ENCODE peak calls at places on chromosomes 16 and 17, in nine cellular contexts. X is activated naive CD4-positive, alpha-beta T cell treated with anti-CD3 and anti-CD28 coated beads, Interleukin-2, amount 50 U/mL, for 72 hours; H is heart left ventricle; G is T-helper 17 cell; I is left cardiac atrium; M is T-cell; K is stimulated activated effector memory CD8-positive, alpha-beta T cell treated with anti-CD3 and anti-CD28 coated beads, Interleukin-12 subunit alpha, Interleukin-12 subunit beta, amount 100 ng/mL, for 72 hours; E is left ventricle myocardium superior; W is right cardiac atrium. L is an unnamed sample.

GRCh38 chr16:14562691-14563491 is 67.2 kb downstream of the PARN start:
- ATAC-seq in X (no peak), H (peak), G (no peak), I (peak), M (no peak), K (peak), E (peak), W (peak), L (no peak)

GRCh38 chr17:44878627-44879221 is 20.5 kb downstream of the EFTUD2 start:
- ATAC-seq in X (no peak), H (no peak), G (no peak), I (no peak), M (no peak), K (no peak), E (no peak), W (no peak), L (no peak)

GRCh38 chr16:1991135-1991551 is 1.4 kb downstream of the SYNGR3 start:
- ATAC-seq in X (peak), H (no peak), G (peak), I (no peak), M (peak), K (peak), E (peak), W (peak), L (peak)

GRCh38 chr17:43199633-43200032 is 12.0 kb upstream of the TMEM106A start:
- ATAC-seq in X (peak), H (no peak), G (no peak), I (no peak), M (no peak), K (no peak), E (no peak), W (no peak), L (no peak)

GRCh38 chr17:82287849-82288601 is 14.5 kb upstream of the CSNK1D start:
- ATAC-seq in X (no peak), H (peak), G (no peak), I (peak), M (no peak), K (no peak), E (peak), W (peak), L (no peak)

GRCh38 chr16:14529010-14529669 is 100.9 kb downstream of the PARN start:
- ATAC-seq in X (no peak), H (peak), G (no peak), I (peak), M (peak), K (no peak), E (peak), W (peak), L (no peak)

GRCh38 chr16:49704586-49705155 is 151.2 kb downstream of the ZNF423 start:
- ATAC-seq in X (no peak), H (no peak), G (no peak), I (no peak), M (no peak), K (peak), E (no peak), W (no peak), L (no peak)

GRCh38 chr16:79509221-79509631 is 91.3 kb downstream of the MAF start:
- ATAC-seq in X (no peak), H (peak), G (no peak), I (peak), M (no peak), K (no peak), E (peak), W (peak), L (no peak)

GRCh38 chr17:66695098-66695497 is 139.8 kb upstream of the CACNG5 start:
- ATAC-seq in X (no peak), H (no peak), G (no peak), I (no peak), M (no peak), K (peak), E (no peak), W (no peak), L (no peak)

GRCh38 chr17:13171790-13172189 is 154.0 kb upstream of the ELAC2 start:
- ATAC-seq in X (no peak), H (no peak), G (no peak), I (no peak), M (no peak), K (no peak), E (no peak), W (no peak), L (no peak)

GRCh38 chr16:77330332-77331043 is 104.3 kb downstream of the ADAMTS18 start:
- ATAC-seq in X (no peak), H (no peak), G (no peak), I (no peak), M (no peak), K (peak), E (no peak), W (no peak), L (no peak)

GRCh38 chr17:50550661-50551432 is 3.9 kb downstream of the SPATA20 start:
- ATAC-seq in X (no peak), H (peak), G (no peak), I (peak), M (no peak), K (no peak), E (peak), W (peak), L (no peak)

GRCh38 chr17:81189670-81190530 is 23.9 kb upstream of the AATK start:
- ATAC-seq in X (no peak), H (no peak), G (no peak), I (no peak), M (no peak), K (no peak), E (no peak), W (no peak), L (no peak)

GRCh38 chr17:14359251-14359939 is 58.5 kb downstream of the HS3ST3B1 start:
- ATAC-seq in X (peak), H (no peak), G (peak), I (peak), M (peak), K (peak), E (peak), W (peak), L (peak)

GRCh38 chr16:86048882-86049585 is 150.1 kb downstream of the IRF8 start:
- ATAC-seq in X (no peak), H (no peak), G (no peak), I (no peak), M (no peak), K (no peak), E (no peak), W (no peak), L (no peak)

GRCh38 chr16:270381-271255 is 5.1 kb downstream of the RGS11 start:
- ATAC-seq in X (no peak), H (no peak), G (no peak), I (no peak), M (no peak), K (no peak), E (no peak), W (no peak), L (no peak)

GRCh38 chr17:68383443-68384321 is 73.6 kb downstream of the WIPI1 start:
- ATAC-seq in X (peak), H (no peak), G (peak), I (no peak), M (peak), K (peak), E (peak), W (peak), L (no peak)

GRCh38 chr16:87375426-87376135 is 8.0 kb downstream of the FBXO31 start:
- ATAC-seq in X (no peak), H (peak), G (no peak), I (peak), M (no peak), K (no peak), E (peak), W (peak), L (no peak)

GRCh38 chr16:88893127-88893968 is 26.9 kb upstream of the PABPN1L start:
- ATAC-seq in X (no peak), H (no peak), G (no peak), I (no peak), M (no peak), K (no peak), E (no peak), W (no peak), L (no peak)

GRCh38 chr16:78244131-78244899 is 144.9 kb downstream of the WWOX start:
- ATAC-seq in X (no peak), H (no peak), G (no peak), I (no peak), M (no peak), K (no peak), E (no peak), W (no peak), L (no peak)

GRCh38 chr17:43026610-43027009 is 1.6 kb downstream of the RND2 start:
- ATAC-seq in X (no peak), H (no peak), G (no peak), I (no peak), M (no peak), K (no peak), E (no peak), W (no peak), L (no peak)

GRCh38 chr16:83895942-83896341 is 3.0 kb upstream of the MLYCD start:
- ATAC-seq in X (no peak), H (no peak), G (no peak), I (no peak), M (no peak), K (no peak), E (no peak), W (no peak), L (no peak)

GRCh38 chr16:19113577-19114358 is at the start of gene ITPRIPL2:
- ATAC-seq in X (peak), H (peak), G (peak), I (peak), M (no peak), K (peak), E (peak), W (peak), L (peak)

GRCh38 chr17:39716879-39717536 is 13.3 kb downstream of the MIEN1 start:
- ATAC-seq in X (no peak), H (peak), G (no peak), I (peak), M (no peak), K (no peak), E (peak), W (peak), L (no peak)

GRCh38 chr16:57235128-57236092 is 9.6 kb upstream of the ARL2BP start:
- ATAC-seq in X (peak), H (no peak), G (no peak), I (no peak), M (no peak), K (peak), E (peak), W (no peak), L (peak)

GRCh38 chr16:15606521-15607220 is 36.3 kb downstream of the MARF1 start:
- ATAC-seq in X (no peak), H (no peak), G (no peak), I (no peak), M (no peak), K (no peak), E (no peak), W (no peak), L (no peak)

GRCh38 chr17:81004336-81005015 is 12.8 kb downstream of the CHMP6 start:
- ATAC-seq in X (peak), H (no peak), G (peak), I (peak), M (peak), K (peak), E (no peak), W (no peak), L (peak)

GRCh38 chr17:49229805-49230600 is 584 bp downstream of the PHOSPHO1 start:
- ATAC-seq in X (no peak), H (no peak), G (peak), I (peak), M (peak), K (peak), E (peak), W (peak), L (peak)

GRCh38 chr16:90018297-90019200 is 707 bp downstream of the DBNDD1 start:
- ATAC-seq in X (no peak), H (no peak), G (no peak), I (peak), M (no peak), K (no peak), E (peak), W (no peak), L (peak)

GRCh38 chr17:56727876-56728617 is 105.7 kb downstream of the C17orf67 start:
- ATAC-seq in X (no peak), H (no peak), G (no peak), I (no peak), M (no peak), K (peak), E (no peak), W (no peak), L (no peak)

GRCh38 chr16:67281536-67282446 is 2.5 kb downstream of the PLEKHG4 start:
- ATAC-seq in X (no peak), H (no peak), G (no peak), I (no peak), M (no peak), K (no peak), E (no peak), W (no peak), L (no peak)

GRCh38 chr17:41403409-41404023 is 6.1 kb upstream of the KRT31 start:
- ATAC-seq in X (no peak), H (no peak), G (peak), I (no peak), M (no peak), K (peak), E (no peak), W (no peak), L (no peak)

L was measured in stimulated activated memory B cell treated with anti-CD40 and anti-IgM and Interleukin-4, amounts not matched to agents 10 μg/mL and 1 μg/mL and 100 μg/mL, for 72 hours.